ENCODE peak calls at places on chromosomes 16 and 17, in four cellular contexts. One of them, this sample, is unnamed.
A peak's percentile ranks its signal among the peaks of the same experiment; 100 is the strongest.

GRCh38 chr16:85555549-85556455 is 57.3 kb upstream of the GSE1 start:
- DNase-seq in right atrium auricular region: no peak
- DNase-seq in glutamatergic neuron: peak; percentile 81
- DNase-seq in D721Med: peak; percentile 53
- DNase-seq in this sample: no peak

GRCh38 chr17:15348030-15348429 is 6.6 kb upstream of the TEKT3 start:
- DNase-seq in right atrium auricular region: no peak
- DNase-seq in glutamatergic neuron: no peak
- DNase-seq in D721Med: no peak
- DNase-seq in this sample: no peak

GRCh38 chr16:19715566-19715965 is 2.5 kb downstream of the KNOP1 start:
- DNase-seq in right atrium auricular region: no peak
- DNase-seq in glutamatergic neuron: no peak
- DNase-seq in D721Med: no peak
- DNase-seq in this sample: no peak

GRCh38 chr16:58098207-58099096 is 30.7 kb downstream of the CFAP20 start:
- DNase-seq in right atrium auricular region: no peak
- DNase-seq in glutamatergic neuron: no peak
- DNase-seq in D721Med: no peak
- DNase-seq in this sample: no peak

GRCh38 chr17:79497949-79498348 is 112.9 kb downstream of the RBFOX3 start:
- DNase-seq in right atrium auricular region: no peak
- DNase-seq in glutamatergic neuron: no peak
- DNase-seq in D721Med: no peak
- DNase-seq in this sample: no peak

GRCh38 chr17:42436401-42436800 is 13.3 kb upstream of the CAVIN1 start:
- DNase-seq in right atrium auricular region: peak; percentile 84
- DNase-seq in glutamatergic neuron: no peak
- DNase-seq in D721Med: no peak
- DNase-seq in this sample: no peak

GRCh38 chr17:28634211-28634865 is 10.6 kb downstream of the BLTP2 start:
- DNase-seq in right atrium auricular region: no peak
- DNase-seq in glutamatergic neuron: no peak
- DNase-seq in D721Med: no peak
- DNase-seq in this sample: no peak

GRCh38 chr17:81667754-81668153 is 1.2 kb downstream of the CCDC137 start:
- DNase-seq in right atrium auricular region: no peak
- DNase-seq in glutamatergic neuron: peak; percentile 39
- DNase-seq in D721Med: no peak
- DNase-seq in this sample: no peak

GRCh38 chr17:77884019-77884418 is 74.5 kb upstream of the TNRC6C start:
- DNase-seq in right atrium auricular region: peak; percentile 73
- DNase-seq in glutamatergic neuron: peak; percentile 87
- DNase-seq in D721Med: no peak
- DNase-seq in this sample: no peak

GRCh38 chr17:38451840-38452529 is 23.7 kb downstream of the ARHGAP23 start:
- DNase-seq in right atrium auricular region: no peak
- DNase-seq in glutamatergic neuron: peak; percentile 45
- DNase-seq in D721Med: no peak
- DNase-seq in this sample: no peak

GRCh38 chr17:76414334-76415295 is 30.2 kb downstream of the SPHK1 start:
- DNase-seq in right atrium auricular region: peak; percentile 83
- DNase-seq in glutamatergic neuron: peak; percentile 89
- DNase-seq in D721Med: no peak
- DNase-seq in this sample: peak; percentile 20

GRCh38 chr17:13776027-13776551 is 174.4 kb upstream of the HS3ST3A1 start:
- DNase-seq in right atrium auricular region: no peak
- DNase-seq in glutamatergic neuron: no peak
- DNase-seq in D721Med: no peak
- DNase-seq in this sample: no peak

GRCh38 chr17:60952747-60953146 is 275.1 kb downstream of the BCAS3 start:
- DNase-seq in right atrium auricular region: no peak
- DNase-seq in glutamatergic neuron: no peak
- DNase-seq in D721Med: no peak
- DNase-seq in this sample: no peak

GRCh38 chr17:62111562-62112180 is 46.6 kb upstream of the MED13 start:
- DNase-seq in right atrium auricular region: no peak
- DNase-seq in glutamatergic neuron: no peak
- DNase-seq in D721Med: no peak
- DNase-seq in this sample: no peak

GRCh38 chr17:73902416-73903181 is 258.4 kb upstream of the SDK2 start:
- DNase-seq in right atrium auricular region: peak; percentile 42
- DNase-seq in glutamatergic neuron: no peak
- DNase-seq in D721Med: no peak
- DNase-seq in this sample: no peak

GRCh38 chr16:1532771-1533170 is 695 bp upstream of the TMEM204 start:
- DNase-seq in right atrium auricular region: no peak
- DNase-seq in glutamatergic neuron: no peak
- DNase-seq in D721Med: no peak
- DNase-seq in this sample: no peak

GRCh38 chr17:81923302-81924260 is 4.0 kb downstream of the MAFG start:
- DNase-seq in right atrium auricular region: peak; percentile 70
- DNase-seq in glutamatergic neuron: peak; percentile 71
- DNase-seq in D721Med: peak; percentile 71
- DNase-seq in this sample: no peak

GRCh38 chr17:78343433-78344201 is 16.3 kb downstream of the SOCS3 start:
- DNase-seq in right atrium auricular region: no peak
- DNase-seq in glutamatergic neuron: no peak
- DNase-seq in D721Med: no peak
- DNase-seq in this sample: no peak

GRCh38 chr17:31393749-31394146 is 2.3 kb downstream of the RAB11FIP4 start:
- DNase-seq in right atrium auricular region: no peak
- DNase-seq in glutamatergic neuron: no peak
- DNase-seq in D721Med: no peak
- DNase-seq in this sample: no peak

GRCh38 chr16:31451201-31451600 is 8.1 kb upstream of the ARMC5 start:
- DNase-seq in right atrium auricular region: no peak
- DNase-seq in glutamatergic neuron: no peak
- DNase-seq in D721Med: no peak
- DNase-seq in this sample: no peak

GRCh38 chr17:4195306-4195705 is 52.3 kb downstream of the CYB5D2 start:
- DNase-seq in right atrium auricular region: no peak
- DNase-seq in glutamatergic neuron: no peak
- DNase-seq in D721Med: no peak
- DNase-seq in this sample: no peak

GRCh38 chr16:81562174-81562849 is 117.7 kb downstream of the CMIP start:
- DNase-seq in right atrium auricular region: no peak
- DNase-seq in glutamatergic neuron: no peak
- DNase-seq in D721Med: no peak
- DNase-seq in this sample: no peak

GRCh38 chr16:57795431-57795878 is 6.8 kb downstream of the KIFC3 start:
- DNase-seq in right atrium auricular region: no peak
- DNase-seq in glutamatergic neuron: no peak
- DNase-seq in D721Med: no peak
- DNase-seq in this sample: no peak

GRCh38 chr16:58028541-58029070 is 3.1 kb downstream of the MMP15 start:
- DNase-seq in right atrium auricular region: no peak
- DNase-seq in glutamatergic neuron: no peak
- DNase-seq in D721Med: no peak
- DNase-seq in this sample: no peak

GRCh38 chr17:73011016-73011486 is 81.4 kb downstream of the SLC39A11 start:
- DNase-seq in right atrium auricular region: no peak
- DNase-seq in glutamatergic neuron: no peak
- DNase-seq in D721Med: no peak
- DNase-seq in this sample: no peak

GRCh38 chr16:82761236-82761635 is 134.5 kb downstream of the CDH13 start:
- DNase-seq in right atrium auricular region: peak; percentile 94
- DNase-seq in glutamatergic neuron: no peak
- DNase-seq in D721Med: no peak
- DNase-seq in this sample: no peak

GRCh38 chr17:58932956-58933355 is 173.7 kb downstream of the TRIM37 start:
- DNase-seq in right atrium auricular region: no peak
- DNase-seq in glutamatergic neuron: no peak
- DNase-seq in D721Med: no peak
- DNase-seq in this sample: no peak

GRCh38 chr17:9350083-9350482 is 225.5 kb downstream of the STX8 start:
- DNase-seq in right atrium auricular region: no peak
- DNase-seq in glutamatergic neuron: no peak
- DNase-seq in D721Med: no peak
- DNase-seq in this sample: no peak